ENCODE peak calls at places on chromosomes 12 and 14, in nine cellular contexts. J is stimulated activated naive CD4-positive, alpha-beta T cell; D is MV-4-11; K is stimulated activated CD8-positive, alpha-beta memory T cell treated with anti-CD3 and anti-CD28 coated beads, Interleukin-7, amount 100 ng/mL, for 24 hours; A is T-cell; P is Calu3; C is GM13976; U is stimulated activated CD4-positive, alpha-beta T cell treated with anti-CD3 and anti-CD28 coated beads, Interleukin-2, amount 100 ng/mL, for 48 hours; O is activated CD8-positive, alpha-beta memory T cell treated with anti-CD3 and anti-CD28 coated beads, Interleukin-2, amount 10 ng/mL, durations not matched to agents 7 days and 5 days. B is an unnamed sample.

GRCh38 chr12:100842156-100842555 is 47.6 kb downstream of the ANO4 start:
- DNase-seq in U (no peak), P (no peak), J (no peak), O (no peak), A (no peak), C (no peak), D (no peak), K (no peak), B (no peak)

GRCh38 chr14:80933282-80933681 is 8.3 kb downstream of the CEP128 start:
- DNase-seq in C (no peak), O (no peak), J (no peak), A (no peak), K (no peak), D (no peak), P (no peak), U (no peak), B (no peak)

GRCh38 chr12:111443586-111443985 is 37.9 kb downstream of the SH2B3 start:
- DNase-seq in U (no peak), O (no peak), J (no peak), C (no peak), P (no peak), A (no peak), K (no peak), D (peak; percentile 54), B (no peak)

GRCh38 chr12:63967781-63968180 is 123.3 kb downstream of the SRGAP1 start:
- DNase-seq in P (no peak), A (no peak), K (no peak), U (no peak), C (no peak), D (no peak), J (no peak), O (no peak), B (no peak)

GRCh38 chr14:52583544-52583943 is 30.9 kb downstream of the GPR137C start:
- DNase-seq in A (no peak), O (no peak), U (no peak), K (no peak), D (no peak), J (no peak), P (no peak), C (no peak), B (no peak)

GRCh38 chr12:104596128-104596799 is 139.5 kb downstream of the CHST11 start:
- DNase-seq in A (no peak), U (no peak), K (no peak), P (no peak), O (no peak), C (no peak), J (no peak), D (peak; percentile 90), B (no peak)

GRCh38 chr12:14896477-14897184 is 11.0 kb upstream of the MGP start:
- DNase-seq in J (no peak), O (no peak), C (no peak), U (no peak), K (no peak), A (no peak), D (no peak), P (no peak), B (no peak)

GRCh38 chr14:99282261-99283050 is 10.5 kb upstream of the BCL11B start:
- DNase-seq in O (no peak), D (peak; percentile 15), C (no peak), A (no peak), K (no peak), J (no peak), P (no peak), U (no peak), B (no peak)